ENCODE peak calls at places on chromosomes 13 and 19, in nine cellular contexts. L is PC-3, A is body of pancreas, Z is Panc1, P is OCI-LY7, U is H9, J is pancreas, I is HCT116, Y is fibroblast of lung. T is an unnamed sample. For H3K4me1, the result is how much of the 10 kb centered on the place peaks cover.

GRCh38 chr19:616276-616675 is 17.1 kb downstream of the POLRMT start:
- DNase-seq in I (no peak), P (no peak), Z (no peak), Y (no peak), J (peak), L (no peak), A (no peak), U (no peak), T (no peak)

GRCh38 chr13:80214050-80214449 is 126.9 kb downstream of the SPRY2 start:
- DNase-seq in P (no peak), J (no peak), Z (no peak), U (no peak), I (no peak), Y (peak), L (no peak), A (no peak), T (no peak)

GRCh38 chr13:113647351-113648217 is 10.4 kb downstream of the ATP4B start:
- DNase-seq in U (no peak), J (peak), L (peak), I (peak), P (no peak), Z (peak), Y (peak), A (peak), T (peak)

GRCh38 chr19:11018179-11018578 is 57.3 kb downstream of the SMARCA4 start:
- DNase-seq in Y (peak), U (no peak), I (no peak), J (no peak), A (no peak), P (no peak), Z (no peak), L (no peak), T (no peak)

GRCh38 chr19:5547881-5548280 is 19.9 kb downstream of the TINCR start:
- DNase-seq in J (no peak), Z (no peak), L (peak), U (peak), A (no peak), I (no peak), Y (no peak), P (peak), T (no peak)

GRCh38 chr13:99590519-99591011 is 89.3 kb downstream of the TM9SF2 start:
- DNase-seq in Y (peak), U (no peak), J (no peak), I (no peak), Z (no peak), A (no peak), P (no peak), L (no peak), T (no peak)

GRCh38 chr13:25981060-25981459 is 70.8 kb downstream of the SHISA2 start:
- DNase-seq in J (no peak), P (no peak), U (no peak), A (no peak), Y (no peak), Z (no peak), L (no peak), I (no peak), T (no peak)

GRCh38 chr13:21225082-21225481 is 48.6 kb downstream of the MRPL57 start:
- DNase-seq in J (no peak), A (no peak), Y (no peak), P (no peak), U (no peak), I (no peak), L (no peak), Z (no peak), T (no peak)

GRCh38 chr19:30336290-30336689 is 35.9 kb upstream of the ZNF536 start:
- DNase-seq in J (no peak), L (no peak), Y (no peak), P (no peak), I (no peak), U (no peak), A (no peak), Z (no peak), T (peak)

GRCh38 chr19:45641274-45642105 is 2.3 kb upstream of the EML2 start:
- DNase-seq in A (peak), J (peak), L (peak), U (peak), I (peak), Y (peak), P (peak), Z (peak), T (peak)

GRCh38 chr13:74586839-74587238 is 452.6 kb upstream of the KLF12 start:
- DNase-seq in L (peak), P (no peak), Y (peak), Z (no peak), J (no peak), U (no peak), I (no peak), A (no peak), T (no peak)

GRCh38 chr19:47341734-47342133 is 7.4 kb upstream of the DHX34 start:
- DNase-seq in A (no peak), J (no peak), P (no peak), Y (no peak), U (no peak), Z (no peak), I (no peak), L (no peak), T (no peak)

GRCh38 chr19:47343194-47343802 is 5.8 kb upstream of the DHX34 start:
- DNase-seq in J (no peak), Y (no peak), P (no peak), U (no peak), A (no peak), I (no peak), L (no peak), Z (no peak), T (no peak)

GRCh38 chr19:47340477-47341208 is 8.5 kb upstream of the DHX34 start:
- DNase-seq in J (peak), Y (no peak), A (no peak), I (no peak), U (no peak), P (no peak), L (no peak), Z (no peak), T (no peak)

GRCh38 chr19:47344425-47344824 is 4.7 kb upstream of the DHX34 start:
- DNase-seq in U (no peak), L (no peak), J (no peak), A (no peak), Y (no peak), Z (no peak), P (no peak), I (no peak), T (no peak)

GRCh38 chr19:47339196-47339880 is 7.4 kb downstream of the C5AR2 start:
- DNase-seq in U (no peak), Z (no peak), J (no peak), L (no peak), P (no peak), Y (no peak), I (no peak), A (no peak), T (no peak)
- H3K27ac ChIP-seq in U (no peak), Z (no peak), J (no peak), L (no peak), P (no peak), Y (no peak), I (no peak), A (no peak), T (no peak)

GRCh38 chr19:38691938-38692457 is 44.5 kb downstream of the ACTN4 start:
- DNase-seq in P (no peak), L (no peak), Y (peak), I (peak), J (no peak), U (no peak), A (peak), Z (peak), T (no peak)

GRCh38 chr19:38693380-38694223 is 46.2 kb downstream of the ACTN4 start:
- DNase-seq in L (peak), Z (peak), I (peak), J (no peak), U (peak), Y (peak), P (peak), A (peak), T (peak)

GRCh38 chr19:38690832-38691231 is 43.4 kb downstream of the ACTN4 start:
- DNase-seq in Z (no peak), Y (peak), I (no peak), J (no peak), P (no peak), U (no peak), L (no peak), A (no peak), T (no peak)

GRCh38 chr19:38690146-38690545 is 42.7 kb downstream of the ACTN4 start:
- DNase-seq in Z (no peak), J (no peak), A (no peak), U (no peak), P (no peak), I (no peak), Y (no peak), L (no peak), T (no peak)

GRCh38 chr19:38692458-38693379 is 45.3 kb downstream of the ACTN4 start:
- DNase-seq in P (no peak), L (no peak), J (no peak), I (no peak), Y (peak), Z (no peak), U (no peak), A (no peak), T (no peak)
- H3K4me1 ChIP-seq in P (under half), L (half or more), J (under half), I (half or more), Y (under half), Z (half or more), U (under half), A (half or more), T (half or more)

DNA sequence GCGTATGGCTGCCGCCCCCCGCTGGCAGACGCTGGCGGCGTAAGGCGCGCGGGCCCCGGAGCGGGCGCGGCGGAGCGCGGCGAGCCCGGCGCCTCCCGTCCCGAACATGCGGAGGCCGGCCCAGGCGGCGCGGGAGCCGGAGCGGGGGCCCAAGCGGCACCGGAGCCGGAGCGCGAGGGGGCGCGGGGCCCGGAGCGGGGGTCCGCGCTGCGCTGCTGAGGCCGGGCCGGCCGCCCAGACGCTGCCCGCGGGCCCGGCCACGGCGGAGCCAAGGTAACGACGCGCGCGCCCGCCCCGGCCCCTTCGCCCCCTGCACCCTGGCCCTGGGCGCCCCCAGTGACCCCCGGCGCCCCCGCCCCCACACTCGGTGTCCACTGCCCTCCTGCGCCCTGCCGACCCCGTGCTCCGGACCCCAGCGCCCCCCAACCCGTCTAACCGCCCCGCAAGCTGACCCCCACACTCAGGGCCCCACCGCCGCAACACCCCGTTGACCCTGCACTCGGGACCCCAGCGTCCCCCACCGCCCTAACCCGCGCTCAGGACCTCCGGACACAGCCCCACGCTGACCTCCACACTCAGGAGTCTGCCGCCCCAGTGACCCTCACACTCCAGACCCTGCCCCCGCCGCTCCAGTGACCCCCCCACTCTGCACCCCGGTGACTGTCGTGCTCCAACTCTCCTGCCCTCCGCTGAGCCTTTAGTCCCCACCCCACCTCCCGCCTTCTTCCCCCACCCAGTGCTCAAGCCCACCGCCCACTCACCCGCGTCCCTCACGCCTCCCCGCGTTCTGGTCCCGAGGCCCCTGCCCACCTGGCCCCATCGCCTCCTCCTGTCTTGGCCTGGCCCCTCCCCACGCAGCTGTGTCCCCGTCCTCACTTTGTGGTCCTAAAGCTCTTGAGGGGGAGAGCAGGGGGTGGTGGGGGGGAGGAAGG is at the start of gene CSNK1G2:
- DNase-seq in I (no peak), U (no peak), Y (no peak), L (no peak), P (no peak), J (peak), A (no peak), Z (no peak), T (peak)
- TF ChIP-seq CTCF in I (no peak), U (no peak), Y (no peak), L (no peak), P (no peak), J (no peak), A (peak), Z (no peak), T (no peak)

DNA sequence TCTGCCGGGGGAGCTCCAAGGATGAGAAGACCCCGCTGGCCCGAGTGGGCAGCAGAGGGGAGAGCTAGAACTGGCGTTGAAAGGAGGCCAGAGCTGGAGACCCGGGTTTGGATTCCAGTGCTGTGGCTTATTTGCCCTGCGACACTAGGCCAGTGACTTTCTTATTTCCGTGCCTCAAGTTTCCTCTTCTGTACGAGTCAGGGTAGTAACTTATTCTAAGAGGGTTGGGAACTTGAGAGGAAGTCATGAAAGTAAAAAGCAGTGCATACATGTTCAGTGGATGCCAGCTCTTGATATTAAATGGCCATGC is 670 bp downstream of the FAM32A start:
- DNase-seq in Y (peak), Z (no peak), L (peak), A (no peak), I (no peak), U (no peak), J (no peak), P (peak), T (no peak)
- H3K27ac ChIP-seq in Y (peak), Z (peak), L (no peak), A (peak), I (peak), U (no peak), J (no peak), P (peak), T (peak)

DNA sequence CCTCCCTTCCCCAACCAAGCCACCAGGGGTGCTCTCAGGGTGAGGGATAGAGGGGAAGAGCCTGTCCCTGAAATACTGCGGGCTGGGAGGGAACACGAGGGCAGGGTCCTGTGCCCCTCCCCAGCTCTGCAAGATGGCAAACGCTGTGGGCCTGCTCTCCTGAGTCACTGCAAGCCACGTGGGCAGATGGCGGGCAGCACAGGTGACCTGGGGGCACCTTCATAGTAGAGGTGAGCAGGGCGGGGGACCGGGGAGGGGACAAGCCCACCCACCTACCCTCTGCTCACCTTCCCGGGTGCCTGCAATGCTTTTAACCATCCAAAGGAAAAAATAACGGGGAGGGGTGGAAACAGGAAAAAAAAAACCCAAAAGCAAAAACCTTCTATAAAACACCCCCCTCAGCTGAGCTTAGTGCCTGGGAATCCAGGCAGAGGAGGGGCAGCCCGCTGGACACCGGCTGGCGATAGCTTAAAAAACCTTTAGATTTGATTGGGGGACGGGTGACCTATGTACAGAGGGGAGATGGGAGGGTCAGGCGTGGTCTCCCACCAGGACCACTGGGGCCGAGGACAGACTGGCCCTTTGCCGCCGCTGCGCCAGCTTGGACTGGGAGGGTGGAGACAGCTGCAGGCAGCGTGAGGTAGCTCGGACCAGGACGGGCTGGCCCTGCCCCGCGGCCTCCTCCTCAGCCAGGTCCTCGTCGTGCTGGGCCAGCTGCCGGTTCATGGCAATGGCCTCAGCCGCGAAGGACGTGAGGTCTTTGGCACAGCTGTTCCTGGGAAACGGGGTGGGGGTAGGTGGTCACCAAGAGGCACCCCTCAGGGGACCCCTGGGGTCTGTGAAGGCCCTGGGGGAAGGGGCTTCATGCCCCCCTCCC is 11.7 kb downstream of the MKNK2 start:
- DNase-seq in Z (no peak), U (peak), L (no peak), P (no peak), A (no peak), I (no peak), Y (no peak), J (peak), T (peak)
- H3K4me1 ChIP-seq in Z (under half), U (under half), L (under half), P (under half), A (half or more), I (under half), Y (under half), J (under half), T (under half)

GRCh38 chr13:32228330-32229041 is 86.7 kb downstream of the ZAR1L start:
- DNase-seq in J (no peak), P (no peak), Y (peak), L (peak), U (no peak), I (peak), Z (no peak), A (peak), T (no peak)
- TF ChIP-seq CTCF in J (no peak), P (no peak), Y (no peak), L (peak), U (no peak), I (peak), Z (no peak), A (no peak), T (no peak)

GRCh38 chr19:16462757-16463250 is 9.0 kb downstream of the EPS15L1 start:
- DNase-seq in U (no peak), P (no peak), Y (peak), A (no peak), L (peak), I (no peak), Z (peak), J (no peak), T (no peak)

GRCh38 chr19:16465239-16465638 is 6.5 kb downstream of the EPS15L1 start:
- DNase-seq in A (no peak), P (no peak), U (no peak), I (no peak), J (no peak), L (no peak), Z (no peak), Y (no peak), T (no peak)

GRCh38 chr19:16461630-16462051 is 10.1 kb downstream of the EPS15L1 start:
- DNase-seq in P (no peak), J (no peak), Y (no peak), Z (no peak), I (no peak), U (no peak), A (no peak), L (no peak), T (no peak)

GRCh38 chr19:16463991-16464575 is 7.7 kb downstream of the EPS15L1 start:
- DNase-seq in A (no peak), Z (no peak), Y (peak), J (no peak), U (no peak), P (no peak), I (no peak), L (no peak), T (no peak)

DNA sequence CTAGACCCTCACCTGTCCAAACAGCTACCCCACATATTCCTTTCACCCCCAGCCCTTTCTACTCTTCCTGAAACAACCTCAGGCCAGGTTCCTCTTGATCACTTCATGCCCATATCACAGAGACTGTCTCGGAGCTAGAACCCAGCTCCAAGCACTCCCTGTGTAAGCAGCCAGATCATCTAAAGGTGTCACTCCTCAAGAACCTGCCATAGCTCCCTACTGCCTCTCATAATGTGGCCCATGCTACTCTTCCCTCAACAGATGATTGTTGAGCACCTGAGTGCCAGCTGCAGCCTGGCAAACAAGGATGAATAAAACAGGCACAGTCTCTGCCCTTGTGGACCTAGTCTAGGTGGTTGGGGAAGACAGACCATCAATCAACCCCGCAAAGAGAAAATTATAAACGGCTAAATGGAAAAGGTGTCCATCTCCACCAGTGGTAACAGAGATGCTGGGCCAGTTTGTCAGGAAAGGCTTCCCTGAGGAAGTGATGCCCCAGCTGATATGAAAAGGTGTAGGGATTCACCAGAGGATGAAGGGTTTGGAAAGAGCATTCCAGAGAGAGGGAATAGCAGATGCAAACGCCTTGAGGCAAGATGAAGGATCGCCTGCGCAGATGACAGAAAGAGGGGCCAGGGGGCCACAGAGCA is 8.3 kb downstream of the EPS15L1 start:
- DNase-seq in P (no peak), A (no peak), Z (no peak), L (no peak), I (no peak), U (no peak), Y (no peak), J (no peak), T (no peak)
- H3K27ac ChIP-seq in P (peak), A (no peak), Z (no peak), L (peak), I (no peak), U (no peak), Y (no peak), J (no peak), T (no peak)